ENCODE peak calls at places on chromosome 21, in five cellular contexts. J, W, T, K and U are unnamed samples.
A peak's percentile ranks its signal among the peaks of the same experiment; 100 is the strongest.

GRCh38 chr21:16509466-16509865 is 779.7 kb downstream of the USP25 start:
- DNase-seq in J (no peak), K (peak; percentile 58), W (no peak), T (no peak), U (no peak)

GRCh38 chr21:37528150-37528937 is 161.8 kb downstream of the DYRK1A start:
- DNase-seq in T (no peak), J (no peak), W (no peak), K (no peak), U (no peak)

GRCh38 chr21:39125752-39126485 is 57.3 kb downstream of the PSMG1 start:
- DNase-seq in T (no peak), K (peak; percentile 81), W (no peak), J (peak; percentile 52), U (peak; percentile 75)

GRCh38 chr21:44021064-44021463 is 9.0 kb downstream of the TRAPPC10 start:
- DNase-seq in K (no peak), W (no peak), J (no peak), T (no peak), U (no peak)

GRCh38 chr21:42750737-42751530 is 97.5 kb downstream of the PDE9A start:
- DNase-seq in J (no peak), W (no peak), K (no peak), T (no peak), U (no peak)

GRCh38 chr21:45542242-45542666 is at the start of gene SLC19A1:
- DNase-seq in T (peak; percentile 53), K (peak; percentile 54), W (no peak), J (no peak), U (peak; percentile 55)

GRCh38 chr21:46144464-46145070 is 10.8 kb downstream of the FTCD start:
- DNase-seq in K (no peak), T (no peak), J (no peak), W (no peak), U (no peak)

GRCh38 chr21:38664821-38665220 is 140.9 kb upstream of the ETS2 start:
- DNase-seq in T (no peak), W (no peak), K (peak; percentile 71), J (no peak), U (peak; percentile 50)

GRCh38 chr21:31630062-31630711 is 29.3 kb upstream of the SOD1 start:
- DNase-seq in K (peak; percentile 98), W (peak; percentile 89), T (no peak), J (peak; percentile 97), U (peak; percentile 54)

GRCh38 chr21:35648512-35648911 is 411.8 kb downstream of the SETD4 start:
- DNase-seq in W (no peak), J (no peak), K (no peak), T (no peak), U (peak; percentile 21)

GRCh38 chr21:42539931-42540343 is 26.3 kb downstream of the SLC37A1 start:
- DNase-seq in J (no peak), K (no peak), T (no peak), W (no peak), U (no peak)